ENCODE peak calls at places on chromosome 10, in four cellular contexts. One of them, this sample, is unnamed.

GRCh38 chr10:129777687-129778086 is 186.4 kb downstream of the EBF3 start:
- DNase-seq in right cardiac atrium: no peak
- DNase-seq in NCI-H345: no peak
- DNase-seq in effector memory CD4-positive, alpha-beta T cell: no peak
- DNase-seq in this sample: no peak

GRCh38 chr10:68188835-68189234 is 43.1 kb downstream of the ATOH7 start:
- DNase-seq in right cardiac atrium: no peak
- DNase-seq in NCI-H345: no peak
- DNase-seq in effector memory CD4-positive, alpha-beta T cell: no peak
- DNase-seq in this sample: no peak

GRCh38 chr10:3932597-3933380 is 147.8 kb upstream of the KLF6 start:
- DNase-seq in right cardiac atrium: no peak
- DNase-seq in NCI-H345: no peak
- DNase-seq in effector memory CD4-positive, alpha-beta T cell: no peak
- DNase-seq in this sample: no peak

GRCh38 chr10:69955211-69955805 is 97.3 kb upstream of the MACROH2A2 start:
- DNase-seq in right cardiac atrium: no peak
- DNase-seq in NCI-H345: no peak
- DNase-seq in effector memory CD4-positive, alpha-beta T cell: no peak
- DNase-seq in this sample: no peak

GRCh38 chr10:126910196-126910595 is 5.0 kb downstream of the DOCK1 start:
- DNase-seq in right cardiac atrium: no peak
- DNase-seq in NCI-H345: no peak
- DNase-seq in effector memory CD4-positive, alpha-beta T cell: no peak
- DNase-seq in this sample: no peak

GRCh38 chr10:112842832-112843360 is 107.2 kb upstream of the TCF7L2 start:
- DNase-seq in right cardiac atrium: no peak
- DNase-seq in NCI-H345: no peak
- DNase-seq in effector memory CD4-positive, alpha-beta T cell: no peak
- DNase-seq in this sample: no peak

GRCh38 chr10:96371356-96371755 is 12.6 kb upstream of the OPALIN start:
- DNase-seq in right cardiac atrium: no peak
- DNase-seq in NCI-H345: no peak
- DNase-seq in effector memory CD4-positive, alpha-beta T cell: no peak
- DNase-seq in this sample: no peak

GRCh38 chr10:129958118-129958685 is 5.9 kb downstream of the EBF3 start:
- DNase-seq in right cardiac atrium: peak
- DNase-seq in NCI-H345: peak
- DNase-seq in effector memory CD4-positive, alpha-beta T cell: no peak
- DNase-seq in this sample: no peak

GRCh38 chr10:35884657-35885071 is 242.6 kb upstream of the FZD8 start:
- DNase-seq in right cardiac atrium: no peak
- DNase-seq in NCI-H345: peak
- DNase-seq in effector memory CD4-positive, alpha-beta T cell: no peak
- DNase-seq in this sample: no peak

GRCh38 chr10:125768217-125768616 is 7.4 kb downstream of the MMP21 start:
- DNase-seq in right cardiac atrium: no peak
- DNase-seq in NCI-H345: peak
- DNase-seq in effector memory CD4-positive, alpha-beta T cell: no peak
- DNase-seq in this sample: peak

GRCh38 chr10:66180651-66181318 is 745.1 kb upstream of the LRRTM3 start:
- DNase-seq in right cardiac atrium: no peak
- DNase-seq in NCI-H345: peak
- DNase-seq in effector memory CD4-positive, alpha-beta T cell: no peak
- DNase-seq in this sample: peak

GRCh38 chr10:122307669-122308486 is 36.8 kb downstream of the BTBD16 start:
- DNase-seq in right cardiac atrium: peak
- DNase-seq in NCI-H345: no peak
- DNase-seq in effector memory CD4-positive, alpha-beta T cell: no peak
- DNase-seq in this sample: peak

GRCh38 chr10:1095498-1095897 is 39.3 kb downstream of the WDR37 start:
- DNase-seq in right cardiac atrium: no peak
- DNase-seq in NCI-H345: no peak
- DNase-seq in effector memory CD4-positive, alpha-beta T cell: no peak
- DNase-seq in this sample: no peak

GRCh38 chr10:117441812-117442443 is 66.7 kb upstream of the PDZD8 start:
- DNase-seq in right cardiac atrium: no peak
- DNase-seq in NCI-H345: no peak
- DNase-seq in effector memory CD4-positive, alpha-beta T cell: no peak
- DNase-seq in this sample: peak

GRCh38 chr10:2839081-2839725 is 228.1 kb upstream of the PFKP start:
- DNase-seq in right cardiac atrium: peak
- DNase-seq in NCI-H345: no peak
- DNase-seq in effector memory CD4-positive, alpha-beta T cell: no peak
- DNase-seq in this sample: peak

GRCh38 chr10:17166699-17167098 is 34.8 kb downstream of the TRDMT1 start:
- DNase-seq in right cardiac atrium: no peak
- DNase-seq in NCI-H345: no peak
- DNase-seq in effector memory CD4-positive, alpha-beta T cell: no peak
- DNase-seq in this sample: no peak

GRCh38 chr10:43843331-43844101 is 194.8 kb upstream of the ZNF32 start:
- DNase-seq in right cardiac atrium: peak
- DNase-seq in NCI-H345: no peak
- DNase-seq in effector memory CD4-positive, alpha-beta T cell: no peak
- DNase-seq in this sample: no peak

GRCh38 chr10:129717816-129718547 is 246.1 kb downstream of the EBF3 start:
- DNase-seq in right cardiac atrium: no peak
- DNase-seq in NCI-H345: no peak
- DNase-seq in effector memory CD4-positive, alpha-beta T cell: no peak
- DNase-seq in this sample: no peak

GRCh38 chr10:132397671-132398565 is 918 bp downstream of the PWWP2B start:
- DNase-seq in right cardiac atrium: peak
- DNase-seq in NCI-H345: peak
- DNase-seq in effector memory CD4-positive, alpha-beta T cell: no peak
- DNase-seq in this sample: no peak

GRCh38 chr10:104689547-104689946 is 48.5 kb downstream of the SORCS3 start:
- DNase-seq in right cardiac atrium: no peak
- DNase-seq in NCI-H345: no peak
- DNase-seq in effector memory CD4-positive, alpha-beta T cell: no peak
- DNase-seq in this sample: no peak

GRCh38 chr10:24153016-24153415 is 55.9 kb upstream of the KIAA1217 start:
- DNase-seq in right cardiac atrium: no peak
- DNase-seq in NCI-H345: no peak
- DNase-seq in effector memory CD4-positive, alpha-beta T cell: no peak
- DNase-seq in this sample: no peak

GRCh38 chr10:62049815-62050626 is 148.5 kb downstream of the ARID5B start:
- DNase-seq in right cardiac atrium: no peak
- DNase-seq in NCI-H345: no peak
- DNase-seq in effector memory CD4-positive, alpha-beta T cell: no peak
- DNase-seq in this sample: no peak

GRCh38 chr10:86556933-86557649 is 35.5 kb upstream of the WAPL start:
- DNase-seq in right cardiac atrium: no peak
- DNase-seq in NCI-H345: peak
- DNase-seq in effector memory CD4-positive, alpha-beta T cell: no peak
- DNase-seq in this sample: no peak

GRCh38 chr10:122029503-122030199 is 40.7 kb downstream of the TACC2 start:
- DNase-seq in right cardiac atrium: no peak
- DNase-seq in NCI-H345: no peak
- DNase-seq in effector memory CD4-positive, alpha-beta T cell: no peak
- DNase-seq in this sample: no peak

GRCh38 chr10:46549171-46550075 is 7.0 kb downstream of the GPRIN2 start:
- DNase-seq in right cardiac atrium: peak
- DNase-seq in NCI-H345: no peak
- DNase-seq in effector memory CD4-positive, alpha-beta T cell: no peak
- DNase-seq in this sample: no peak

GRCh38 chr10:16612148-16612742 is 90.6 kb upstream of the C1QL3 start:
- DNase-seq in right cardiac atrium: no peak
- DNase-seq in NCI-H345: no peak
- DNase-seq in effector memory CD4-positive, alpha-beta T cell: no peak
- DNase-seq in this sample: no peak

GRCh38 chr10:26481914-26482550 is 43.9 kb downstream of the APBB1IP start:
- DNase-seq in right cardiac atrium: no peak
- DNase-seq in NCI-H345: no peak
- DNase-seq in effector memory CD4-positive, alpha-beta T cell: no peak
- DNase-seq in this sample: no peak

GRCh38 chr10:36224431-36224985 is 582.4 kb upstream of the FZD8 start:
- DNase-seq in right cardiac atrium: no peak
- DNase-seq in NCI-H345: no peak
- DNase-seq in effector memory CD4-positive, alpha-beta T cell: no peak
- DNase-seq in this sample: no peak

GRCh38 chr10:58888957-58889356 is 287.5 kb upstream of the PHYHIPL start:
- DNase-seq in right cardiac atrium: no peak
- DNase-seq in NCI-H345: no peak
- DNase-seq in effector memory CD4-positive, alpha-beta T cell: no peak
- DNase-seq in this sample: no peak

GRCh38 chr10:19762026-19762425 is 54.2 kb upstream of the PLXDC2 start:
- DNase-seq in right cardiac atrium: no peak
- DNase-seq in NCI-H345: no peak
- DNase-seq in effector memory CD4-positive, alpha-beta T cell: no peak
- DNase-seq in this sample: no peak

GRCh38 chr10:124008187-124008970 is 85.0 kb downstream of the CHST15 start:
- DNase-seq in right cardiac atrium: no peak
- DNase-seq in NCI-H345: no peak
- DNase-seq in effector memory CD4-positive, alpha-beta T cell: no peak
- DNase-seq in this sample: no peak

GRCh38 chr10:110460111-110460809 is 37.4 kb upstream of the DUSP5 start:
- DNase-seq in right cardiac atrium: peak
- DNase-seq in NCI-H345: peak
- DNase-seq in effector memory CD4-positive, alpha-beta T cell: no peak
- DNase-seq in this sample: peak

GRCh38 chr10:88831709-88832108 is 19.9 kb downstream of the ANKRD22 start:
- DNase-seq in right cardiac atrium: no peak
- DNase-seq in NCI-H345: no peak
- DNase-seq in effector memory CD4-positive, alpha-beta T cell: peak
- DNase-seq in this sample: no peak

GRCh38 chr10:50550291-50550839 is 73.4 kb downstream of the SGMS1 start:
- DNase-seq in right cardiac atrium: no peak
- DNase-seq in NCI-H345: no peak
- DNase-seq in effector memory CD4-positive, alpha-beta T cell: no peak
- DNase-seq in this sample: no peak